ENCODE peak calls at places on chromosomes 2 and 18, in six cellular contexts. R, S, F, K, O and P are unnamed samples.

GRCh38 chr18:28834889-28835288 is 658.0 kb upstream of the CDH2 start:
- DNase-seq in O (no peak), R (no peak), K (no peak), S (peak; percentile 76), F (no peak), P (no peak)

GRCh38 chr18:22998336-22998735 is 65.2 kb downstream of the RBBP8 start:
- DNase-seq in F (no peak), K (no peak), O (no peak), S (no peak), R (no peak), P (no peak)

GRCh38 chr18:9612215-9612830 is 2.0 kb downstream of the PPP4R1 start:
- DNase-seq in S (peak; percentile 51), F (peak; percentile 83), R (no peak), O (peak; percentile 25), K (no peak), P (no peak)

GRCh38 chr2:190685348-190685747 is 36.5 kb downstream of the NAB1 start:
- DNase-seq in R (no peak), O (no peak), S (no peak), K (no peak), F (no peak), P (no peak)

GRCh38 chr2:134670955-134671354 is 47.8 kb downstream of the TMEM163 start:
- DNase-seq in R (no peak), S (no peak), F (peak; percentile 72), K (peak; percentile 67), O (no peak), P (no peak)

GRCh38 chr2:19141234-19142004 is 217.0 kb downstream of the OSR1 start:
- DNase-seq in S (no peak), R (no peak), K (no peak), F (no peak), O (no peak), P (no peak)

GRCh38 chr2:48395658-48396057 is 134.3 kb upstream of the STON1 start:
- DNase-seq in F (no peak), S (no peak), K (no peak), R (no peak), O (no peak), P (no peak)

GRCh38 chr18:58670561-58671121 is 624 bp upstream of the MALT1 start:
- DNase-seq in O (no peak), R (no peak), F (peak; percentile 29), K (no peak), S (no peak), P (no peak)

GRCh38 chr2:128306931-128307460 is 11.7 kb downstream of the HS6ST1 start:
- DNase-seq in K (peak; percentile 12), F (no peak), S (no peak), O (no peak), R (no peak), P (no peak)

GRCh38 chr18:80034852-80035406 is 695 bp downstream of the RBFA start:
- DNase-seq in K (no peak), F (no peak), O (no peak), R (no peak), S (no peak), P (no peak)

GRCh38 chr2:2619995-2620394 is 288.9 kb upstream of the MYT1L start:
- DNase-seq in K (no peak), R (no peak), F (no peak), O (no peak), S (no peak), P (no peak)

GRCh38 chr2:54891901-54892300 is 158.3 kb downstream of the RTN4 start:
- DNase-seq in F (no peak), R (no peak), K (no peak), O (no peak), S (no peak), P (no peak)

GRCh38 chr18:11308499-11308898 is 159.1 kb upstream of the PIEZO2 start:
- DNase-seq in S (peak; percentile 71), K (no peak), R (no peak), O (no peak), F (no peak), P (no peak)

GRCh38 chr2:232941912-232942595 is 71.0 kb downstream of the NGEF start:
- DNase-seq in F (no peak), S (no peak), O (no peak), R (no peak), K (no peak), P (no peak)

GRCh38 chr2:195494452-195494851 is 162.6 kb upstream of the SLC39A10 start:
- DNase-seq in O (no peak), K (no peak), F (no peak), S (no peak), R (no peak), P (no peak)

GRCh38 chr2:121722479-121722878 is 14.2 kb downstream of the NIFK start:
- DNase-seq in O (no peak), S (peak; percentile 79), F (no peak), K (no peak), R (no peak), P (no peak)

GRCh38 chr2:47072018-47072691 is 83.0 kb downstream of the STPG4 start:
- DNase-seq in R (no peak), S (peak; percentile 95), O (no peak), F (peak; percentile 55), K (peak; percentile 92), P (no peak)

GRCh38 chr2:241009601-241010530 is 11.4 kb downstream of the SNED1 start:
- DNase-seq in S (peak; percentile 84), O (no peak), F (peak; percentile 23), K (peak; percentile 44), R (peak; percentile 65), P (no peak)

GRCh38 chr2:30675758-30676157 is 131.5 kb downstream of the CAPN13 start:
- DNase-seq in O (no peak), F (peak; percentile 29), R (no peak), K (no peak), S (no peak), P (no peak)

GRCh38 chr18:9348079-9348671 is 13.6 kb downstream of the TWSG1 start:
- DNase-seq in F (peak; percentile 28), O (no peak), S (peak; percentile 74), R (no peak), K (no peak), P (no peak)